ENCODE peak calls at places on chromosome 2, in eight cellular contexts. Q is astrocyte of the cerebellum, U is GM03348, B is BE2C, K is fibroblast of gingiva, W is progenitor cell of endocrine pancreas, T is NCI-H748 treated with DMSO at 0.1 percent for 48 hours, D is mucosa of gallbladder. S is an unnamed sample.

GRCh38 chr2:2828774-2829368 is 497.8 kb upstream of the MYT1L start:
- DNase-seq in Q (no peak), U (no peak), B (peak), K (no peak), W (no peak), T (no peak), D (peak), S (no peak)

GRCh38 chr2:170554278-170554955 is 160.7 kb upstream of the SP5 start:
- DNase-seq in Q (peak), U (peak), B (no peak), K (peak), W (no peak), T (no peak), D (no peak), S (peak)

GRCh38 chr2:174300114-174300513 is 34.6 kb upstream of the SP9 start:
- DNase-seq in Q (no peak), U (peak), B (no peak), K (peak), W (no peak), T (no peak), D (no peak), S (no peak)

GRCh38 chr2:40451926-40452605 is at the start of gene SLC8A1:
- DNase-seq in Q (no peak), U (peak), B (peak), K (peak), W (peak), T (peak), D (no peak), S (peak)

GRCh38 chr2:231545105-231545902 is 15.1 kb upstream of the NMUR1 start:
- DNase-seq in Q (peak), U (peak), B (no peak), K (no peak), W (no peak), T (no peak), D (peak), S (peak)

GRCh38 chr2:38274286-38275276 is 102.5 kb downstream of the ATL2 start:
- DNase-seq in Q (peak), U (peak), B (peak), K (peak), W (no peak), T (peak), D (peak), S (peak)

GRCh38 chr2:705971-706511 is 28.8 kb upstream of the TMEM18 start:
- DNase-seq in Q (no peak), U (no peak), B (no peak), K (no peak), W (no peak), T (no peak), D (no peak), S (no peak)

GRCh38 chr2:88184762-88185161 is 14.6 kb downstream of the THNSL2 start:
- DNase-seq in Q (no peak), U (no peak), B (no peak), K (no peak), W (no peak), T (no peak), D (no peak), S (no peak)

GRCh38 chr2:105734762-105735538 is 9.8 kb upstream of the NCK2 start:
- DNase-seq in Q (peak), U (peak), B (no peak), K (peak), W (no peak), T (no peak), D (no peak), S (peak)

GRCh38 chr2:24434576-24434975 is 56.5 kb upstream of the NCOA1 start:
- DNase-seq in Q (no peak), U (no peak), B (no peak), K (no peak), W (no peak), T (no peak), D (no peak), S (no peak)

GRCh38 chr2:203623104-203623503 is 83.3 kb upstream of the CD28 start:
- DNase-seq in Q (peak), U (peak), B (no peak), K (peak), W (no peak), T (no peak), D (no peak), S (no peak)

GRCh38 chr2:47779416-47779790 is 3.5 kb upstream of the MSH6 start:
- DNase-seq in Q (no peak), U (no peak), B (no peak), K (no peak), W (no peak), T (no peak), D (no peak), S (peak)